ENCODE peak calls at places on chromosomes 3 and 15, in six cellular contexts. P is glutamatergic neuron, F is A549, M is AG04450, A is mammary epithelial cell, Z is AG10803. Q is an unnamed sample.

GRCh38 chr3:44894485-44894884 is 20.1 kb downstream of the TGM4 start:
- DNase-seq in P (no peak), F (no peak), M (no peak), A (no peak), Z (peak), Q (no peak)

GRCh38 chr15:99503411-99503810 is 62.4 kb upstream of the MEF2A start:
- DNase-seq in P (no peak), F (no peak), M (no peak), A (no peak), Z (no peak), Q (no peak)

GRCh38 chr15:101578443-101578894 is 73.7 kb downstream of the TM2D3 start:
- DNase-seq in P (peak), F (peak), M (no peak), A (peak), Z (peak), Q (peak)

GRCh38 chr3:58617338-58617761 is 40.2 kb upstream of the FAM107A start:
- DNase-seq in P (no peak), F (no peak), M (peak), A (no peak), Z (no peak), Q (no peak)

GRCh38 chr15:28459279-28459678 is 73.5 kb downstream of the GOLGA8G start:
- DNase-seq in P (no peak), F (no peak), M (no peak), A (no peak), Z (no peak), Q (no peak)

GRCh38 chr15:79310612-79310984 is 314 bp upstream of the TMED3 start:
- DNase-seq in P (no peak), F (peak), M (no peak), A (peak), Z (peak), Q (no peak)

GRCh38 chr15:80893777-80894176 is 95.8 kb downstream of the MESD start:
- DNase-seq in P (no peak), F (no peak), M (no peak), A (no peak), Z (peak), Q (no peak)

GRCh38 chr3:125556314-125556713 is 36.3 kb upstream of the SNX4 start:
- DNase-seq in P (no peak), F (no peak), M (peak), A (no peak), Z (peak), Q (no peak)

GRCh38 chr15:100332231-100332630 is 9.5 kb downstream of the ADAMTS17 start:
- DNase-seq in P (no peak), F (no peak), M (no peak), A (no peak), Z (no peak), Q (no peak)

GRCh38 chr3:39977058-39977794 is 167.8 kb downstream of the MYRIP start:
- DNase-seq in P (no peak), F (no peak), M (no peak), A (no peak), Z (no peak), Q (no peak)

GRCh38 chr3:152403632-152404066 is 134.9 kb downstream of the MBNL1 start:
- DNase-seq in P (peak), F (no peak), M (no peak), A (no peak), Z (no peak), Q (no peak)

GRCh38 chr15:62732078-62732477 is 310.5 kb upstream of the TPM1 start:
- DNase-seq in P (no peak), F (no peak), M (no peak), A (no peak), Z (peak), Q (no peak)

GRCh38 chr3:44966795-44967278 is 9.1 kb downstream of the ZDHHC3 start:
- DNase-seq in P (no peak), F (no peak), M (no peak), A (peak), Z (peak), Q (no peak)

GRCh38 chr3:154759966-154760365 is 320.2 kb upstream of the MME start:
- DNase-seq in P (no peak), F (no peak), M (no peak), A (no peak), Z (peak), Q (no peak)

GRCh38 chr3:125051715-125052581 is 3.8 kb downstream of the HEG1 start:
- DNase-seq in P (peak), F (no peak), M (no peak), A (peak), Z (peak), Q (no peak)

GRCh38 chr3:113736548-113737089 is 9.4 kb downstream of the NAA50 start:
- DNase-seq in P (no peak), F (peak), M (peak), A (peak), Z (peak), Q (peak)

GRCh38 chr3:24199775-24200247 is 254.7 kb downstream of the NR1D2 start:
- DNase-seq in P (no peak), F (no peak), M (no peak), A (no peak), Z (peak), Q (no peak)

GRCh38 chr15:75661041-75661778 is 13.5 kb downstream of the SNX33 start:
- DNase-seq in P (no peak), F (peak), M (peak), A (peak), Z (peak), Q (no peak)

GRCh38 chr3:13346481-13347389 is 73.4 kb downstream of the NUP210 start:
- DNase-seq in P (no peak), F (no peak), M (no peak), A (no peak), Z (no peak), Q (no peak)

DNA sequence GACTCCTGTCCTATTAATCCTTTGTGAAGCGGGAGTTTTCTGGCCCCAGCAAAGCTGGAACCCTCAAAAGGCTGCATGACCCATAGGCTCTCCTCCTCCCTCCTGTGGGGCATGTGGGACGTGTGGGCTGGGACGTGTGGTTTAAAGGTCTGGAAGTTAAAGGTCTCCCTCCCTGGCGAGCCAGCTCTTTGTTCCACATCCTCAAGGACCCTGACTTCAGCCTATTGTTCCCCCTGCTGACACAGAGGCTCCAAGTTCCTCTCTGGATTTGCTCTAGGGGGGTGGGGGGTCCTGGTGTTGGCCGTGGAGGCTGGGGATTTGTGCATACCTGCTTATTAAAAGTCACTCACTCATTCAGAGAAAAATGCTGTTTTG is 44.2 kb downstream of the SMAD6 start:
- DNase-seq in P (no peak), F (no peak), M (no peak), A (no peak), Z (no peak), Q (no peak)
- TF ChIP-seq CTCF in P (no peak), F (no peak), M (no peak), A (no peak), Z (no peak), Q (no peak)

DNA sequence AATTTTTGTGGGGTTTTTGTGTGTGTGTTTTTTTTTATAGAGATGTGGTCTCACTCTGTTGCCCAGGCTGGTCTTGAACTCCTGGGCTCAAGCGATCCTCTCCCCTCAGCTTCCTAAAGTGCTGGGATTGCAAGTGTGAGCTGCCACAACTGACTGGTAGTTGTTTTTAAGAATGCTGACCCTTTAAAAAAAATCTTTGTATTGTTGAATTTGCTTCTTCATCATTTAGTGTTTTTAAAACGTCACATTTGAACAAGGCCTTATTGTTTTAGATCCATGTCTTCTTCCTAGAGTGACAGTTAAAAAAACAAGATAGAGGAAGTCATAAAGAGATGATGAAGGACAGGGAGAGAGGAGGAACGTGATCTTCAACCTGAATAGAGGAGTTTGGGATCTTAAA is 24.1 kb downstream of the GJD2 start:
- DNase-seq in P (no peak), F (no peak), M (no peak), A (no peak), Z (no peak), Q (no peak)
- TF ChIP-seq CTCF in P (no peak), F (no peak), M (no peak), A (no peak), Z (no peak), Q (no peak)

GRCh38 chr15:49675051-49675450 is 54.2 kb downstream of the DTWD1 start:
- DNase-seq in P (no peak), F (peak), M (peak), A (peak), Z (peak), Q (no peak)
- TF ChIP-seq CTCF in P (no peak), F (no peak), M (peak), A (peak), Z (peak), Q (no peak)

DNA sequence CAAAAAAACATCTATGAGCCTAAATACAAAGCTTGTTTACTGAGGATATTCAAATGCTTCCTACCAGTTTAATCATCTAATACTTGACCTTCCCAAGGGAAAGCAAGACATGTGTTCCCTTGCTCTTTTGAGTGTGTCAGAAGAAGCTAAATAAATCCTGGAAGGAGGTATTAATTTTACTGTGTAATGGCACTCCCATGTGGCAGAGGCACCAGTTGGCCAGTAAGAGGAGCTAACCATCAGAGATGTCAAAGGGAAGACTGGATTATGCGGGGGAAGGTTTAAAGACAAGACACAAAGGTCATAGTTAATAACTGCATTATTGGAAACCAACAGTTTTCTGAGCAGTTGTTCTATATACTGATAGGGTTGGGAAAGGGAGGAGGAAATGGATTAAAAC is 125.1 kb downstream of the SUCLG2 start:
- DNase-seq in P (no peak), F (peak), M (no peak), A (no peak), Z (no peak), Q (no peak)
- TF ChIP-seq CTCF in P (no peak), F (no peak), M (no peak), A (no peak), Z (no peak), Q (no peak)

GRCh38 chr15:40892449-40893012 is 1.7 kb upstream of the VPS18 start:
- DNase-seq in P (no peak), F (no peak), M (no peak), A (no peak), Z (no peak), Q (no peak)

GRCh38 chr15:40893733-40894688 is at the start of gene VPS18:
- DNase-seq in P (peak), F (peak), M (peak), A (peak), Z (peak), Q (peak)

GRCh38 chr15:40891810-40892448 is 2.3 kb upstream of the VPS18 start:
- DNase-seq in P (peak), F (peak), M (no peak), A (peak), Z (no peak), Q (no peak)

GRCh38 chr15:40893019-40893723 is 1.1 kb upstream of the VPS18 start:
- DNase-seq in P (no peak), F (no peak), M (no peak), A (peak), Z (no peak), Q (no peak)

GRCh38 chr15:40894689-40895308 is 549 bp downstream of the VPS18 start:
- DNase-seq in P (peak), F (peak), M (peak), A (peak), Z (peak), Q (peak)
- TF ChIP-seq CTCF in P (no peak), F (peak), M (peak), A (peak), Z (peak), Q (peak)